ENCODE peak calls at places on chromosomes 1 and 21, in five cellular contexts. G is IMR-90, O is H1, Y is mesenchymal stem cell, J is neuronal stem cell. N is an unnamed sample.

GRCh38 chr1:67635055-67635809 is 49.8 kb upstream of the GADD45A start:
- DNase-seq in G (no peak), O (no peak), Y (no peak), J (no peak), N (no peak)

GRCh38 chr1:2925923-2926322 is 95.3 kb upstream of the ACTRT2 start:
- DNase-seq in G (no peak), O (no peak), Y (no peak), J (no peak), N (no peak)

GRCh38 chr1:43557744-43558245 is 27.1 kb downstream of the PTPRF start:
- DNase-seq in G (no peak), O (no peak), Y (peak), J (no peak), N (peak)

GRCh38 chr1:92485374-92486250 is 1.1 kb downstream of the GFI1 start:
- DNase-seq in G (no peak), O (no peak), Y (peak), J (peak), N (peak)

GRCh38 chr21:33682992-33683627 is 40.8 kb downstream of the ITSN1 start:
- DNase-seq in G (peak), O (peak), Y (peak), J (no peak), N (peak)

GRCh38 chr1:230173176-230173575 is 106.1 kb downstream of the GALNT2 start:
- DNase-seq in G (no peak), O (no peak), Y (no peak), J (no peak), N (no peak)

GRCh38 chr1:88595355-88595754 is 88.7 kb upstream of the PKN2 start:
- DNase-seq in G (peak), O (no peak), Y (peak), J (no peak), N (peak)

GRCh38 chr1:201634261-201634660 is 95.3 kb downstream of the NAV1 start:
- DNase-seq in G (peak), O (no peak), Y (peak), J (no peak), N (no peak)

GRCh38 chr1:66729130-66729922 is 22.9 kb upstream of the DYNLT5 start:
- DNase-seq in G (no peak), O (no peak), Y (no peak), J (no peak), N (no peak)

GRCh38 chr1:234619794-234620247 is 9.8 kb upstream of the IRF2BP2 start:
- DNase-seq in G (no peak), O (no peak), Y (no peak), J (no peak), N (no peak)

GRCh38 chr1:203828002-203828401 is 32.6 kb downstream of the ZBED6 start:
- DNase-seq in G (peak), O (no peak), Y (no peak), J (no peak), N (no peak)

GRCh38 chr1:60596791-60597748 is 485.3 kb upstream of the NFIA start:
- DNase-seq in G (no peak), O (no peak), Y (no peak), J (no peak), N (peak)

GRCh38 chr1:2205191-2205952 is 10.8 kb upstream of the FAAP20 start:
- DNase-seq in G (peak), O (peak), Y (peak), J (peak), N (peak)

GRCh38 chr1:162381941-162382750 is 618 bp downstream of the C1orf226 start:
- DNase-seq in G (no peak), O (no peak), Y (no peak), J (no peak), N (no peak)

GRCh38 chr21:16418663-16419062 is 688.9 kb downstream of the USP25 start:
- DNase-seq in G (no peak), O (no peak), Y (no peak), J (no peak), N (no peak)

GRCh38 chr1:63914706-63915105 is 140.9 kb downstream of the ROR1 start:
- DNase-seq in G (no peak), O (no peak), Y (no peak), J (no peak), N (no peak)

GRCh38 chr1:105027838-105028471 is 1278.3 kb downstream of the AMY1C start:
- DNase-seq in G (no peak), O (no peak), Y (peak), J (no peak), N (peak)

GRCh38 chr1:51559064-51559500 is 40.0 kb upstream of the EPS15 start:
- DNase-seq in G (no peak), O (no peak), Y (no peak), J (no peak), N (peak)

GRCh38 chr1:217348960-217349664 is 281.8 kb downstream of the GPATCH2 start:
- DNase-seq in G (no peak), O (no peak), Y (no peak), J (no peak), N (no peak)

GRCh38 chr1:40884055-40884795 is 22.1 kb upstream of the CITED4 start:
- DNase-seq in G (no peak), O (no peak), Y (no peak), J (no peak), N (no peak)

GRCh38 chr1:86052948-86053698 is 103.4 kb downstream of the COL24A1 start:
- DNase-seq in G (peak), O (no peak), Y (no peak), J (no peak), N (no peak)

GRCh38 chr1:205319081-205320018 is 2.2 kb downstream of the NUAK2 start:
- DNase-seq in G (peak), O (no peak), Y (peak), J (no peak), N (no peak)

GRCh38 chr1:202643397-202644218 is 66.6 kb downstream of the SYT2 start:
- DNase-seq in G (no peak), O (no peak), Y (peak), J (no peak), N (peak)

GRCh38 chr1:110148961-110149360 is 1.3 kb upstream of the SLC6A17 start:
- DNase-seq in G (peak), O (no peak), Y (no peak), J (no peak), N (no peak)

GRCh38 chr21:17613242-17613676 is 558 bp upstream of the BTG3 start:
- DNase-seq in G (no peak), O (no peak), Y (peak), J (peak), N (no peak)
- H3K18ac ChIP-seq in G (no peak), O (no peak), Y (peak), J (peak), N (no peak)

GRCh38 chr1:156422602-156423091 is 53.6 kb downstream of the RHBG start:
- DNase-seq in G (no peak), O (no peak), Y (no peak), J (no peak), N (peak)
- H2BK15ac ChIP-seq in G (no peak), O (no peak), Y (no peak), J (no peak), N (no peak)

GRCh38 chr1:46133946-46134345 is 1.5 kb upstream of the PIK3R3 start:
- DNase-seq in G (no peak), O (no peak), Y (no peak), J (no peak), N (no peak)
- H3K4me3 ChIP-seq in G (no peak), O (peak), Y (no peak), J (peak), N (no peak)

GRCh38 chr1:16151200-16151708 is 4.6 kb downstream of the EPHA2 start:
- DNase-seq in G (peak), O (no peak), Y (peak), J (no peak), N (no peak)
- H3K18ac ChIP-seq in G (peak), O (peak), Y (peak), J (peak), N (peak)

DNA sequence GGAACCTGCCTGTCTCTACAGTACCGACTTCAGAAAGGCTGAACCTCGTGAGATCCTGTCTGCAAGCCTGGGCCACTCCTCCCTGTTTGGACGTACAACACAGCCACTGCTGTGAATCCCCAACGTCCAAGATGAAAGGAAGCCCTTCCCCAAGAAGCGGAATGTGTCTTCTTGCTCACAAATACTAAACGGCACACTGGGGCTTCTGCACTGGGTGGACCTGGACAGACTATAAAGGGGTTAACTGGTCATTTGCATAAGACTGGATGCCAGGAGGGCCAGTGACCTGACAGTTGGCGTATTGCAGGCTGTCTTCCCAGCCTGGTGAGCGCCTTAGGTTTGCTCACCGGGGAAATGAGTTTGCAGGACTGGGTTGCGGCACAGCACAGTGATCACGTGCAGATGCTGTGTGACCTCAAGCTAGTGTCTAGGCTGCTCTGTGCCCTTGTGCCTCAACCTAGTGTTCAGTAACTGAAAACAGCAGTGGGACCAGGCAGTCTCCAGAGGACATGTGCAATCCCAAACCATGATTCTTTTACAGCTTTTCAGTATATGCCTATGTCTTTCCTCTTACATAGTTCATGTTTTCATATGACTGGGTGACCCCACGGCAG is 19.5 kb upstream of the AJAP1 start:
- DNase-seq in G (no peak), O (no peak), Y (no peak), J (no peak), N (no peak)
- H2BK15ac ChIP-seq in G (no peak), O (no peak), Y (no peak), J (no peak), N (no peak)

GRCh38 chr1:220139966-220140365 is 46.0 kb downstream of the IARS2 start:
- DNase-seq in G (no peak), O (no peak), Y (no peak), J (no peak), N (no peak)

GRCh38 chr1:220137006-220137794 is 43.3 kb downstream of the IARS2 start:
- DNase-seq in G (no peak), O (no peak), Y (peak), J (no peak), N (no peak)

GRCh38 chr1:220135755-220136154 is 41.8 kb downstream of the IARS2 start:
- DNase-seq in G (no peak), O (no peak), Y (no peak), J (no peak), N (no peak)
- H3K4me3 ChIP-seq in G (no peak), O (no peak), Y (no peak), J (no peak), N (no peak)

GRCh38 chr1:46718727-46719622 is at the start of gene EFCAB14:
- DNase-seq in G (peak), O (peak), Y (peak), J (peak), N (peak)
- H3K18ac ChIP-seq in G (no peak), O (no peak), Y (peak), J (peak), N (peak)